ENCODE peak calls at places on chromosome X, in six cellular contexts. M is heart right ventricle, J is tibial nerve, W is cardiac fibroblast, C is fibroblast of the aortic adventitia, Q is B cell. A is an unnamed sample.

GRCh38 chrX:73577368-73577767 is 14.4 kb downstream of the CHIC1 start:
- DNase-seq in W (peak), M (no peak), C (peak), J (no peak), Q (no peak), A (no peak)

GRCh38 chrX:48617542-48618340 is 20.4 kb downstream of the WDR13 start:
- DNase-seq in W (peak), M (no peak), J (no peak), C (peak), Q (peak), A (no peak)

GRCh38 chrX:13646154-13646549 is 6.8 kb upstream of the TCEANC start:
- DNase-seq in Q (no peak), W (peak), J (peak), M (peak), C (peak), A (peak)

GRCh38 chrX:13808865-13809264 is 8.0 kb downstream of the GPM6B start:
- DNase-seq in Q (no peak), C (peak), M (no peak), W (peak), J (no peak), A (no peak)

GRCh38 chrX:35699642-35700041 is 98.5 kb upstream of the MAGEB16 start:
- DNase-seq in M (no peak), J (no peak), W (no peak), C (no peak), Q (no peak), A (no peak)

GRCh38 chrX:55783723-55784122 is 66.2 kb downstream of the RRAGB start:
- DNase-seq in Q (no peak), M (no peak), W (peak), C (no peak), J (no peak), A (no peak)

GRCh38 chrX:68571292-68572256 is 72.7 kb downstream of the YIPF6 start:
- DNase-seq in W (peak), J (no peak), C (peak), M (no peak), Q (no peak), A (no peak)

GRCh38 chrX:31440546-31440945 is 368.7 kb upstream of the FTHL17 start:
- DNase-seq in M (no peak), W (no peak), J (no peak), Q (no peak), C (no peak), A (no peak)

GRCh38 chrX:153582896-153583295 is 16.0 kb downstream of the CCNQ start:
- DNase-seq in M (peak), C (no peak), W (peak), Q (peak), J (no peak), A (no peak)

GRCh38 chrX:123476636-123477219 is 256.1 kb downstream of the THOC2 start:
- DNase-seq in W (no peak), M (no peak), J (peak), Q (no peak), C (no peak), A (no peak)

GRCh38 chrX:43836435-43837184 is 45.6 kb downstream of the MAOB start:
- DNase-seq in J (no peak), C (peak), M (no peak), W (peak), Q (no peak), A (no peak)

GRCh38 chrX:95152810-95153209 is 1478.8 kb downstream of the FAM133A start:
- DNase-seq in Q (no peak), M (no peak), J (no peak), C (no peak), W (no peak), A (no peak)

GRCh38 chrX:40550069-40550468 is 30.7 kb upstream of the ATP6AP2 start:
- DNase-seq in M (no peak), Q (no peak), W (no peak), J (no peak), C (no peak), A (peak)

GRCh38 chrX:10450229-10450958 is 170.0 kb downstream of the MID1 start:
- DNase-seq in Q (no peak), J (no peak), W (peak), C (peak), M (no peak), A (no peak)

GRCh38 chrX:23826653-23827052 is 43.7 kb downstream of the SAT1 start:
- DNase-seq in W (no peak), Q (no peak), C (no peak), J (no peak), M (no peak), A (no peak)

GRCh38 chrX:19904778-19905367 is 17.5 kb upstream of the SH3KBP1 start:
- DNase-seq in M (no peak), J (no peak), W (peak), Q (peak), C (peak), A (peak)

GRCh38 chrX:125131146-125131545 is 188.5 kb upstream of the TEX13C start:
- DNase-seq in W (no peak), J (no peak), M (no peak), C (no peak), Q (no peak), A (no peak)

GRCh38 chrX:119755981-119756533 is 2.3 kb upstream of the SOWAHD start:
- DNase-seq in C (no peak), J (no peak), W (no peak), M (no peak), Q (peak), A (no peak)

GRCh38 chrX:86263526-86263925 is 115.3 kb downstream of the DACH2 start:
- DNase-seq in Q (no peak), W (no peak), J (no peak), M (no peak), C (no peak), A (no peak)

GRCh38 chrX:76918033-76918432 is 490.5 kb downstream of the MAGEE1 start:
- DNase-seq in C (no peak), J (peak), Q (no peak), M (no peak), W (no peak), A (no peak)

GRCh38 chrX:21745756-21746155 is 12.2 kb downstream of the SMPX start:
- DNase-seq in Q (no peak), M (no peak), C (peak), W (peak), J (peak), A (no peak)

GRCh38 chrX:110791206-110791605 is 4.4 kb downstream of the CHRDL1 start:
- DNase-seq in W (no peak), M (no peak), J (no peak), C (no peak), Q (no peak), A (no peak)

A was measured in left cardiac atrium.